ENCODE peak calls at places on chromosomes 11 and 22, in ten cellular contexts. A, V, C, S, K, R, O, E, F and H are unnamed samples.
A peak's percentile ranks its signal among the peaks of the same experiment; 100 is the strongest.

GRCh38 chr11:66906077-66906929 is 49.4 kb downstream of the LRFN4 start:
- DNase-seq in A (no peak), V (peak; percentile 23), C (no peak), S (no peak), K (no peak), R (no peak), O (no peak), E (peak; percentile 6), F (peak; percentile 75), H (no peak)

GRCh38 chr22:48803993-48804810 is 1023.5 kb downstream of the BRD1 start:
- DNase-seq in A (no peak), V (no peak), C (no peak), S (no peak), K (no peak), R (peak; percentile 52), O (no peak), E (no peak), F (no peak), H (no peak)

GRCh38 chr11:70854201-70854600 is 398.2 kb downstream of the SHANK2 start:
- DNase-seq in A (no peak), V (no peak), C (no peak), S (no peak), K (no peak), R (no peak), O (no peak), E (no peak), F (no peak), H (no peak)

GRCh38 chr11:132402056-132402684 is 1031.8 kb downstream of the NTM start:
- DNase-seq in A (peak; percentile 41), V (no peak), C (no peak), S (no peak), K (no peak), R (no peak), O (peak; percentile 39), E (no peak), F (peak; percentile 42), H (no peak)

GRCh38 chr11:64976651-64977050 is 4.7 kb upstream of the MAJIN start:
- DNase-seq in A (no peak), V (no peak), C (no peak), S (no peak), K (no peak), R (peak; percentile 40), O (no peak), E (no peak), F (no peak), H (no peak)

GRCh38 chr22:24894998-24895397 is 51.5 kb downstream of the LHFPL7 start:
- DNase-seq in A (peak; percentile 30), V (peak; percentile 68), C (no peak), S (no peak), K (peak; percentile 7), R (peak; percentile 79), O (no peak), E (peak; percentile 81), F (peak; percentile 87), H (peak; percentile 60)

GRCh38 chr22:37065961-37066360 is 14.4 kb downstream of the KCTD17 start:
- DNase-seq in A (no peak), V (no peak), C (no peak), S (no peak), K (no peak), R (no peak), O (no peak), E (no peak), F (no peak), H (no peak)

GRCh38 chr11:103806130-103806900 is 230.1 kb upstream of the DDI1 start:
- DNase-seq in A (peak; percentile 64), V (peak; percentile 65), C (no peak), S (no peak), K (no peak), R (no peak), O (no peak), E (peak; percentile 26), F (peak; percentile 93), H (no peak)

GRCh38 chr22:36862251-36863242 is 1.7 kb downstream of the NCF4 start:
- DNase-seq in A (no peak), V (no peak), C (no peak), S (peak; percentile 78), K (no peak), R (peak; percentile 64), O (peak; percentile 57), E (no peak), F (no peak), H (no peak)

GRCh38 chr11:83007909-83008580 is 63.7 kb downstream of the RAB30 start:
- DNase-seq in A (no peak), V (peak; percentile 88), C (no peak), S (no peak), K (no peak), R (peak; percentile 67), O (no peak), E (peak; percentile 41), F (peak; percentile 37), H (peak; percentile 80)

GRCh38 chr22:38262051-38262795 is 10.6 kb downstream of the TMEM184B start:
- DNase-seq in A (no peak), V (peak; percentile 65), C (no peak), S (peak; percentile 30), K (no peak), R (peak; percentile 88), O (no peak), E (peak; percentile 49), F (no peak), H (no peak)

GRCh38 chr11:2599561-2600189 is 100.1 kb downstream of the KCNQ1OT1 start:
- DNase-seq in A (no peak), V (peak; percentile 12), C (no peak), S (no peak), K (no peak), R (no peak), O (no peak), E (peak; percentile 76), F (no peak), H (no peak)

GRCh38 chr11:35146074-35146521 is 7.1 kb downstream of the CD44 start:
- DNase-seq in A (no peak), V (no peak), C (peak; percentile 75), S (no peak), K (no peak), R (no peak), O (no peak), E (no peak), F (no peak), H (no peak)

GRCh38 chr22:23218867-23219251 is 38.5 kb downstream of the BCR start:
- DNase-seq in A (no peak), V (peak; percentile 81), C (no peak), S (peak; percentile 84), K (no peak), R (peak; percentile 90), O (no peak), E (peak; percentile 89), F (no peak), H (peak; percentile 65)

GRCh38 chr11:113593698-113594308 is 112.3 kb downstream of the TMPRSS5 start:
- DNase-seq in A (no peak), V (no peak), C (no peak), S (no peak), K (no peak), R (no peak), O (no peak), E (no peak), F (peak; percentile 16), H (no peak)

GRCh38 chr11:44507896-44508440 is 57.5 kb upstream of the CD82 start:
- DNase-seq in A (no peak), V (no peak), C (no peak), S (no peak), K (no peak), R (no peak), O (no peak), E (no peak), F (no peak), H (no peak)

GRCh38 chr11:131932584-131933360 is 562.4 kb downstream of the NTM start:
- DNase-seq in A (no peak), V (no peak), C (no peak), S (no peak), K (no peak), R (no peak), O (no peak), E (no peak), F (no peak), H (no peak)

GRCh38 chr11:27201454-27202302 is 161.1 kb downstream of the BBOX1 start:
- DNase-seq in A (peak; percentile 72), V (no peak), C (no peak), S (no peak), K (peak; percentile 78), R (no peak), O (no peak), E (no peak), F (peak; percentile 74), H (no peak)

GRCh38 chr11:102306817-102307814 is 10.2 kb upstream of the BIRC3 start:
- DNase-seq in A (no peak), V (no peak), C (no peak), S (no peak), K (no peak), R (no peak), O (no peak), E (no peak), F (no peak), H (no peak)

GRCh38 chr11:2563216-2564007 is 118.6 kb downstream of the KCNQ1 start:
- DNase-seq in A (no peak), V (no peak), C (no peak), S (no peak), K (no peak), R (peak; percentile 43), O (no peak), E (no peak), F (no peak), H (no peak)

GRCh38 chr11:12810497-12810896 is 136.3 kb downstream of the TEAD1 start:
- DNase-seq in A (no peak), V (no peak), C (no peak), S (no peak), K (no peak), R (no peak), O (no peak), E (no peak), F (peak; percentile 64), H (no peak)

GRCh38 chr11:134341805-134342571 is 10.2 kb downstream of the GLB1L2 start:
- DNase-seq in A (no peak), V (no peak), C (no peak), S (no peak), K (no peak), R (no peak), O (no peak), E (no peak), F (no peak), H (no peak)

GRCh38 chr11:33829430-33830141 is 55.3 kb upstream of the FBXO3 start:
- DNase-seq in A (peak; percentile 32), V (peak; percentile 81), C (peak; percentile 38), S (peak; percentile 85), K (peak; percentile 81), R (no peak), O (peak; percentile 60), E (peak; percentile 35), F (peak; percentile 84), H (peak; percentile 22)

GRCh38 chr11:1336836-1337646 is 27.6 kb upstream of the TOLLIP start:
- DNase-seq in A (no peak), V (no peak), C (peak; percentile 18), S (no peak), K (no peak), R (peak; percentile 79), O (no peak), E (no peak), F (no peak), H (no peak)

GRCh38 chr11:18608373-18608772 is 8.8 kb downstream of the MISFA start:
- DNase-seq in A (no peak), V (peak; percentile 77), C (no peak), S (no peak), K (no peak), R (no peak), O (no peak), E (no peak), F (no peak), H (peak; percentile 15)

GRCh38 chr11:121336279-121336947 is 43.8 kb downstream of the SC5D start:
- DNase-seq in A (no peak), V (no peak), C (no peak), S (no peak), K (no peak), R (no peak), O (no peak), E (no peak), F (no peak), H (no peak)

GRCh38 chr22:19766506-19767426 is 6.2 kb downstream of the TBX1 start:
- DNase-seq in A (no peak), V (peak; percentile 50), C (no peak), S (peak; percentile 92), K (no peak), R (peak; percentile 86), O (no peak), E (peak; percentile 93), F (no peak), H (no peak)

GRCh38 chr22:19875531-19876313 is 21.0 kb upstream of the GNB1L start:
- DNase-seq in A (no peak), V (no peak), C (no peak), S (no peak), K (no peak), R (peak; percentile 60), O (peak; percentile 21), E (peak; percentile 76), F (peak; percentile 65), H (no peak)